ENCODE peak calls at places on chromosomes 12 and 14, in ten cellular contexts. One of them, this sample, is unnamed.

GRCh38 chr14:74592476-74593191 is 19.4 kb downstream of the LTBP2 start:
- DNase-seq in neural crest cell: no peak
- DNase-seq in fibroblast of the aortic adventitia: no peak
- DNase-seq in GM06990: no peak
- DNase-seq in spleen: peak; percentile 68
- DNase-seq in Peyer's patch: no peak
- DNase-seq in HFF-Myc: no peak
- DNase-seq in NB4: no peak
- DNase-seq in H9: no peak
- DNase-seq in pancreas: no peak
- DNase-seq in this sample: no peak

GRCh38 chr12:2401040-2401439 is 348.3 kb downstream of the CACNA1C start:
- DNase-seq in neural crest cell: no peak
- DNase-seq in fibroblast of the aortic adventitia: no peak
- DNase-seq in GM06990: no peak
- DNase-seq in spleen: no peak
- DNase-seq in Peyer's patch: no peak
- DNase-seq in HFF-Myc: no peak
- DNase-seq in NB4: no peak
- DNase-seq in H9: no peak
- DNase-seq in pancreas: no peak
- DNase-seq in this sample: no peak

GRCh38 chr12:57523706-57524614 is 1.3 kb downstream of the MBD6 start:
- DNase-seq in neural crest cell: no peak
- DNase-seq in fibroblast of the aortic adventitia: peak; percentile 32
- DNase-seq in GM06990: no peak
- DNase-seq in spleen: peak; percentile 80
- DNase-seq in Peyer's patch: no peak
- DNase-seq in HFF-Myc: no peak
- DNase-seq in NB4: no peak
- DNase-seq in H9: no peak
- DNase-seq in pancreas: no peak
- DNase-seq in this sample: peak; percentile 54

GRCh38 chr12:125983094-125983783 is 918.0 kb downstream of the AACS start:
- DNase-seq in neural crest cell: peak; percentile 86
- DNase-seq in fibroblast of the aortic adventitia: peak; percentile 39
- DNase-seq in GM06990: no peak
- DNase-seq in spleen: peak; percentile 81
- DNase-seq in Peyer's patch: peak; percentile 19
- DNase-seq in HFF-Myc: no peak
- DNase-seq in NB4: peak; percentile 8
- DNase-seq in H9: peak; percentile 98
- DNase-seq in pancreas: peak; percentile 80
- DNase-seq in this sample: no peak

GRCh38 chr12:101852998-101853397 is 22.2 kb upstream of the GNPTAB start:
- DNase-seq in neural crest cell: no peak
- DNase-seq in fibroblast of the aortic adventitia: no peak
- DNase-seq in GM06990: no peak
- DNase-seq in spleen: no peak
- DNase-seq in Peyer's patch: no peak
- DNase-seq in HFF-Myc: no peak
- DNase-seq in NB4: no peak
- DNase-seq in H9: no peak
- DNase-seq in pancreas: no peak
- DNase-seq in this sample: no peak

GRCh38 chr14:90720336-90720735 is 95.9 kb downstream of the TTC7B start:
- DNase-seq in neural crest cell: no peak
- DNase-seq in fibroblast of the aortic adventitia: no peak
- DNase-seq in GM06990: no peak
- DNase-seq in spleen: no peak
- DNase-seq in Peyer's patch: no peak
- DNase-seq in HFF-Myc: no peak
- DNase-seq in NB4: peak; percentile 17
- DNase-seq in H9: no peak
- DNase-seq in pancreas: no peak
- DNase-seq in this sample: no peak

GRCh38 chr14:60632257-60632656 is 17.0 kb downstream of the SIX1 start:
- DNase-seq in neural crest cell: no peak
- DNase-seq in fibroblast of the aortic adventitia: no peak
- DNase-seq in GM06990: no peak
- DNase-seq in spleen: no peak
- DNase-seq in Peyer's patch: no peak
- DNase-seq in HFF-Myc: no peak
- DNase-seq in NB4: no peak
- DNase-seq in H9: no peak
- DNase-seq in pancreas: no peak
- DNase-seq in this sample: no peak

GRCh38 chr14:25042362-25043299 is 7.3 kb downstream of the STXBP6 start:
- DNase-seq in neural crest cell: no peak
- DNase-seq in fibroblast of the aortic adventitia: peak; percentile 73
- DNase-seq in GM06990: no peak
- DNase-seq in spleen: no peak
- DNase-seq in Peyer's patch: no peak
- DNase-seq in HFF-Myc: no peak
- DNase-seq in NB4: peak; percentile 9
- DNase-seq in H9: no peak
- DNase-seq in pancreas: no peak
- DNase-seq in this sample: no peak

DNA sequence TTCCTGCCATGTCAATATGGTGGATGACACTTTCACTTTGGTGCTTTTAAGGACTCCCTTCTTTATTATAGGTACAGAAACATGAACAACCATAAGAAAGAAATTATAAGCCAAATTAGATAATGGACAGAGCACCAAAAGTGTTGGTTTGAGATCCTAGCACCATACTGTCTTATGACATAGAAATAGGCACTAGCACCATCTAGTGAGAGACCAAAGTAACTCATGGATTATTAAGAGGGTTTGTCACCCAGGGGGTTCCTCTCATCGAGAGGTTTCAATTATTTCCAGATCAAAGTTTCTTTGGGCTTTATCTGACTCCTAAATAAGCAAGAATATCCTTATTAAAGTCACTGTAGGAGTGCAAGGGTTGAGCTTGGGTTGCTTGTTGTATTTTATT is 153.0 kb upstream of the DIO2 start:
- DNase-seq in neural crest cell: no peak
- DNase-seq in fibroblast of the aortic adventitia: peak; percentile 51
- DNase-seq in GM06990: no peak
- DNase-seq in spleen: no peak
- DNase-seq in Peyer's patch: no peak
- DNase-seq in HFF-Myc: no peak
- DNase-seq in NB4: peak; percentile 33
- DNase-seq in H9: no peak
- DNase-seq in pancreas: no peak
- DNase-seq in this sample: peak; percentile 5
- TF ChIP-seq CTCF in neural crest cell: peak; percentile 57
- TF ChIP-seq CTCF in fibroblast of the aortic adventitia: peak; percentile 45
- TF ChIP-seq CTCF in GM06990: peak; percentile 37
- TF ChIP-seq CTCF in spleen: no peak
- TF ChIP-seq CTCF in Peyer's patch: no peak
- TF ChIP-seq CTCF in HFF-Myc: peak; percentile 27
- TF ChIP-seq CTCF in NB4: no peak
- TF ChIP-seq CTCF in H9: peak; percentile 71
- TF ChIP-seq CTCF in pancreas: no peak
- TF ChIP-seq CTCF in this sample: peak; percentile 21

GRCh38 chr12:54622463-54623183 is 12.1 kb downstream of the LACRT start:
- DNase-seq in neural crest cell: no peak
- DNase-seq in fibroblast of the aortic adventitia: no peak
- DNase-seq in GM06990: no peak
- DNase-seq in spleen: no peak
- DNase-seq in Peyer's patch: no peak
- DNase-seq in HFF-Myc: no peak
- DNase-seq in NB4: peak; percentile 24
- DNase-seq in H9: no peak
- DNase-seq in pancreas: no peak
- DNase-seq in this sample: no peak
- TF ChIP-seq CTCF in neural crest cell: peak; percentile 61
- TF ChIP-seq CTCF in fibroblast of the aortic adventitia: peak; percentile 35
- TF ChIP-seq CTCF in GM06990: peak; percentile 29
- TF ChIP-seq CTCF in spleen: no peak
- TF ChIP-seq CTCF in Peyer's patch: peak; percentile 10
- TF ChIP-seq CTCF in HFF-Myc: peak; percentile 27
- TF ChIP-seq CTCF in NB4: peak; percentile 10
- TF ChIP-seq CTCF in H9: peak; percentile 54
- TF ChIP-seq CTCF in pancreas: no peak
- TF ChIP-seq CTCF in this sample: no peak

GRCh38 chr14:93133476-93133875 is 17.8 kb upstream of the ITPK1 start:
- DNase-seq in neural crest cell: no peak
- DNase-seq in fibroblast of the aortic adventitia: peak; percentile 91
- DNase-seq in GM06990: no peak
- DNase-seq in spleen: no peak
- DNase-seq in Peyer's patch: no peak
- DNase-seq in HFF-Myc: no peak
- DNase-seq in NB4: peak; percentile 83
- DNase-seq in H9: no peak
- DNase-seq in pancreas: no peak
- DNase-seq in this sample: no peak

GRCh38 chr14:93135399-93135798 is 19.7 kb upstream of the ITPK1 start:
- DNase-seq in neural crest cell: no peak
- DNase-seq in fibroblast of the aortic adventitia: no peak
- DNase-seq in GM06990: no peak
- DNase-seq in spleen: no peak
- DNase-seq in Peyer's patch: no peak
- DNase-seq in HFF-Myc: no peak
- DNase-seq in NB4: no peak
- DNase-seq in H9: no peak
- DNase-seq in pancreas: peak; percentile 82
- DNase-seq in this sample: no peak

GRCh38 chr14:93136009-93136408 is 20.3 kb upstream of the ITPK1 start:
- DNase-seq in neural crest cell: no peak
- DNase-seq in fibroblast of the aortic adventitia: no peak
- DNase-seq in GM06990: no peak
- DNase-seq in spleen: no peak
- DNase-seq in Peyer's patch: no peak
- DNase-seq in HFF-Myc: no peak
- DNase-seq in NB4: no peak
- DNase-seq in H9: no peak
- DNase-seq in pancreas: peak; percentile 11
- DNase-seq in this sample: no peak

GRCh38 chr14:93142854-93143652 is 27.3 kb upstream of the ITPK1 start:
- DNase-seq in neural crest cell: no peak
- DNase-seq in fibroblast of the aortic adventitia: no peak
- DNase-seq in GM06990: no peak
- DNase-seq in spleen: no peak
- DNase-seq in Peyer's patch: no peak
- DNase-seq in HFF-Myc: no peak
- DNase-seq in NB4: no peak
- DNase-seq in H9: no peak
- DNase-seq in pancreas: no peak
- DNase-seq in this sample: no peak

DNA sequence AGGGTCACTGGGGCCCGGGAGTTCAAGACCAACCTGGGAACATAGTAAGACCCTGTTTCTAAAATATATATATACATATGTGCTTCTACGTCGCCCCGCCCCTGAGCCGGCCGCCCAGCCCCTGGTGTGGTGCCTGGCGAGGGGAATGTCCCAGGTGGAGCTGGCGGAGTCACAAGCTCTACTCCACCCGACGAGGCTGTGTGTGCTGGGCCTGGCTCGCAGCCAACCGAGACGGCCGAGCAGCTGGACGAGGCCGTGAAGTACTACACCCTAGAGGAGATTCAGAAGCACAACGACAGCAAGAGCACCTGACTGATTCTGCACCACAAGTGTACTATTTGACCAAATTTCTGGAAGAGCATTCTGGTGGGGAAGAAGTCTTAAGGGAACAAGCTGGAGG is 22.1 kb upstream of the ITPK1 start:
- DNase-seq in neural crest cell: no peak
- DNase-seq in fibroblast of the aortic adventitia: no peak
- DNase-seq in GM06990: no peak
- DNase-seq in spleen: no peak
- DNase-seq in Peyer's patch: no peak
- DNase-seq in HFF-Myc: no peak
- DNase-seq in NB4: no peak
- DNase-seq in H9: peak; percentile 57
- DNase-seq in pancreas: peak; percentile 82
- DNase-seq in this sample: no peak
- TF ChIP-seq CTCF in neural crest cell: no peak
- TF ChIP-seq CTCF in fibroblast of the aortic adventitia: peak; percentile 19
- TF ChIP-seq CTCF in GM06990: no peak
- TF ChIP-seq CTCF in spleen: no peak
- TF ChIP-seq CTCF in Peyer's patch: peak; percentile 14
- TF ChIP-seq CTCF in HFF-Myc: peak; percentile 4
- TF ChIP-seq CTCF in NB4: no peak
- TF ChIP-seq CTCF in H9: peak; percentile 16
- TF ChIP-seq CTCF in pancreas: peak; percentile 16
- TF ChIP-seq CTCF in this sample: no peak

GRCh38 chr12:46800160-46800559 is 25.6 kb downstream of the SLC38A4 start:
- DNase-seq in neural crest cell: no peak
- DNase-seq in fibroblast of the aortic adventitia: no peak
- DNase-seq in GM06990: no peak
- DNase-seq in spleen: no peak
- DNase-seq in Peyer's patch: no peak
- DNase-seq in HFF-Myc: no peak
- DNase-seq in NB4: no peak
- DNase-seq in H9: no peak
- DNase-seq in pancreas: no peak
- DNase-seq in this sample: no peak

GRCh38 chr12:46798056-46798455 is 27.7 kb downstream of the SLC38A4 start:
- DNase-seq in neural crest cell: no peak
- DNase-seq in fibroblast of the aortic adventitia: no peak
- DNase-seq in GM06990: no peak
- DNase-seq in spleen: no peak
- DNase-seq in Peyer's patch: no peak
- DNase-seq in HFF-Myc: no peak
- DNase-seq in NB4: no peak
- DNase-seq in H9: no peak
- DNase-seq in pancreas: no peak
- DNase-seq in this sample: no peak

GRCh38 chr12:46801293-46801692 is 24.5 kb downstream of the SLC38A4 start:
- DNase-seq in neural crest cell: no peak
- DNase-seq in fibroblast of the aortic adventitia: no peak
- DNase-seq in GM06990: no peak
- DNase-seq in spleen: no peak
- DNase-seq in Peyer's patch: no peak
- DNase-seq in HFF-Myc: no peak
- DNase-seq in NB4: no peak
- DNase-seq in H9: no peak
- DNase-seq in pancreas: no peak
- DNase-seq in this sample: no peak

GRCh38 chr12:46795988-46796387 is 29.8 kb downstream of the SLC38A4 start:
- DNase-seq in neural crest cell: no peak
- DNase-seq in fibroblast of the aortic adventitia: no peak
- DNase-seq in GM06990: no peak
- DNase-seq in spleen: no peak
- DNase-seq in Peyer's patch: no peak
- DNase-seq in HFF-Myc: no peak
- DNase-seq in NB4: no peak
- DNase-seq in H9: no peak
- DNase-seq in pancreas: no peak
- DNase-seq in this sample: no peak

DNA sequence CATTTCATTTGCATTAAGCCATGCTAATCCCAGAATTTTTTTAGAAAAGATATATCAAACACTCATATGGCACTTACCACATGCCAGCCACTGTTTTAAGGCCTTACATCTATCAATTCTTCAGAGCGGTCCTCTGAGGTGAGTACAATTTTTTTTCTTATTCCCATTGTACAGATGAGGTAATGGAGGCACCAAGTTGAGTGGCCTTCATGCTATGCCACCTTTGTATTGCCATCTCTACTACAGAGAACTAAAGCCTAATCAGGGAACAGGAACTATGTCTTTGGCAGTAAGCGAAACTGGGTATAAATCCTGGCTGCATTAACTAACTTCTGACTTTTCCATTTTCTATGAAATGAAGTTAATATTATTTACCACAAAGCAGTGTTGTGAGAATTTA is 27.1 kb downstream of the SLC38A4 start:
- DNase-seq in neural crest cell: no peak
- DNase-seq in fibroblast of the aortic adventitia: no peak
- DNase-seq in GM06990: no peak
- DNase-seq in spleen: no peak
- DNase-seq in Peyer's patch: no peak
- DNase-seq in HFF-Myc: no peak
- DNase-seq in NB4: no peak
- DNase-seq in H9: no peak
- DNase-seq in pancreas: no peak
- DNase-seq in this sample: no peak
- TF ChIP-seq CTCF in neural crest cell: no peak
- TF ChIP-seq CTCF in fibroblast of the aortic adventitia: no peak
- TF ChIP-seq CTCF in GM06990: no peak
- TF ChIP-seq CTCF in spleen: no peak
- TF ChIP-seq CTCF in Peyer's patch: no peak
- TF ChIP-seq CTCF in HFF-Myc: no peak
- TF ChIP-seq CTCF in NB4: no peak
- TF ChIP-seq CTCF in H9: no peak
- TF ChIP-seq CTCF in pancreas: no peak
- TF ChIP-seq CTCF in this sample: no peak